ENCODE peak calls at places on chromosomes 1 and 21, in six cellular contexts. X, C, F, J, P and Z are unnamed samples.

GRCh38 chr1:235207202-235207565 is 46.1 kb upstream of the RBM34 start:
- DNase-seq in X (no peak), C (no peak), F (no peak), J (no peak), P (no peak), Z (peak)

GRCh38 chr1:27624467-27625233 is 10.3 kb downstream of the FGR start:
- DNase-seq in X (peak), C (no peak), F (no peak), J (no peak), P (no peak), Z (no peak)

GRCh38 chr1:97210302-97210701 is 488.7 kb downstream of the PTBP2 start:
- DNase-seq in X (no peak), C (no peak), F (peak), J (no peak), P (no peak), Z (no peak)

GRCh38 chr1:160637821-160638539 is 8.9 kb downstream of the SLAMF1 start:
- DNase-seq in X (peak), C (no peak), F (peak), J (no peak), P (no peak), Z (no peak)

GRCh38 chr21:33908760-33909159 is 6.8 kb downstream of the ATP5PO start:
- DNase-seq in X (no peak), C (no peak), F (no peak), J (no peak), P (no peak), Z (no peak)

GRCh38 chr21:43262427-43262826 is 93.6 kb downstream of the CRYAA start:
- DNase-seq in X (peak), C (peak), F (no peak), J (peak), P (no peak), Z (no peak)

GRCh38 chr1:230517326-230517725 is 91.2 kb upstream of the PGBD5 start:
- DNase-seq in X (no peak), C (no peak), F (no peak), J (no peak), P (no peak), Z (no peak)

GRCh38 chr21:36757246-36757645 is 58.3 kb downstream of the SIM2 start:
- DNase-seq in X (no peak), C (no peak), F (peak), J (no peak), P (no peak), Z (no peak)

GRCh38 chr1:7171574-7171973 is 386.3 kb downstream of the CAMTA1 start:
- DNase-seq in X (no peak), C (no peak), F (no peak), J (no peak), P (no peak), Z (no peak)

GRCh38 chr1:207088731-207089626 is at the start of gene C4BPB:
- DNase-seq in X (no peak), C (peak), F (no peak), J (no peak), P (no peak), Z (no peak)

GRCh38 chr1:230708631-230709580 is 5.0 kb downstream of the AGT start:
- DNase-seq in X (no peak), C (peak), F (no peak), J (peak), P (peak), Z (no peak)

GRCh38 chr1:40153073-40153770 is 8.0 kb upstream of the RLF start:
- DNase-seq in X (peak), C (no peak), F (peak), J (no peak), P (no peak), Z (peak)

GRCh38 chr1:45148209-45148608 is 58.2 kb downstream of the ZSWIM5 start:
- DNase-seq in X (no peak), C (no peak), F (peak), J (no peak), P (no peak), Z (no peak)

GRCh38 chr1:78677788-78678187 is 28.2 kb downstream of the IFI44 start:
- DNase-seq in X (no peak), C (no peak), F (no peak), J (no peak), P (no peak), Z (no peak)

GRCh38 chr1:36352910-36353878 is 29.7 kb upstream of the EVA1B start:
- DNase-seq in X (peak), C (no peak), F (peak), J (peak), P (no peak), Z (peak)

GRCh38 chr1:110291241-110292030 is 47.7 kb upstream of the RBM15 start:
- DNase-seq in X (no peak), C (no peak), F (no peak), J (no peak), P (no peak), Z (no peak)

GRCh38 chr1:161198877-161199431 is at the start of gene ADAMTS4:
- DNase-seq in X (peak), C (no peak), F (peak), J (peak), P (peak), Z (peak)

GRCh38 chr21:28587748-28588147 is 404.9 kb downstream of the LTN1 start:
- DNase-seq in X (no peak), C (no peak), F (no peak), J (no peak), P (no peak), Z (peak)

GRCh38 chr1:237405912-237406311 is 363.9 kb downstream of the RYR2 start:
- DNase-seq in X (no peak), C (no peak), F (no peak), J (no peak), P (no peak), Z (no peak)

GRCh38 chr1:151947140-151947539 is 37.8 kb upstream of the THEM4 start:
- DNase-seq in X (peak), C (no peak), F (no peak), J (no peak), P (no peak), Z (no peak)

GRCh38 chr1:22535399-22535798 is 27.9 kb upstream of the EPHA8 start:
- DNase-seq in X (no peak), C (no peak), F (no peak), J (peak), P (no peak), Z (no peak)

GRCh38 chr21:30337644-30338170 is at the start of gene KRTAP27-1:
- DNase-seq in X (no peak), C (no peak), F (no peak), J (no peak), P (no peak), Z (no peak)

GRCh38 chr1:229984992-229985985 is 81.7 kb upstream of the GALNT2 start:
- DNase-seq in X (no peak), C (no peak), F (no peak), J (no peak), P (no peak), Z (no peak)

GRCh38 chr1:63524166-63524565 is 841 bp downstream of the EFCAB7 start:
- DNase-seq in X (no peak), C (no peak), F (no peak), J (no peak), P (no peak), Z (no peak)

GRCh38 chr21:45286671-45287437 is 841 bp downstream of the POFUT2 start:
- DNase-seq in X (peak), C (peak), F (no peak), J (peak), P (no peak), Z (no peak)

GRCh38 chr1:9590945-9591668 is 2.4 kb downstream of the TMEM201 start:
- DNase-seq in X (no peak), C (no peak), F (no peak), J (peak), P (no peak), Z (no peak)

GRCh38 chr1:183272390-183272801 is 86.3 kb downstream of the LAMC2 start:
- DNase-seq in X (peak), C (no peak), F (peak), J (no peak), P (no peak), Z (peak)

GRCh38 chr1:185670187-185670627 is 64.0 kb upstream of the HMCN1 start:
- DNase-seq in X (peak), C (no peak), F (peak), J (no peak), P (no peak), Z (peak)

GRCh38 chr1:42913426-42914091 is 45.1 kb downstream of the SLC2A1 start:
- DNase-seq in X (peak), C (no peak), F (peak), J (no peak), P (no peak), Z (peak)

GRCh38 chr1:65164633-65165032 is 16.6 kb downstream of the AK4 start:
- DNase-seq in X (no peak), C (no peak), F (no peak), J (no peak), P (no peak), Z (no peak)

GRCh38 chr1:2604854-2605753 is 18.5 kb downstream of the PRXL2B start:
- DNase-seq in X (no peak), C (peak), F (no peak), J (peak), P (no peak), Z (no peak)

GRCh38 chr1:43902058-43902831 is 31.4 kb upstream of the ARTN start:
- DNase-seq in X (no peak), C (no peak), F (no peak), J (no peak), P (no peak), Z (no peak)

GRCh38 chr1:64186138-64186897 is 17.1 kb upstream of the UBE2U start:
- DNase-seq in X (no peak), C (no peak), F (no peak), J (no peak), P (peak), Z (no peak)

GRCh38 chr1:155940531-155940992 is 876 bp upstream of the RXFP4 start:
- DNase-seq in X (peak), C (no peak), F (peak), J (no peak), P (no peak), Z (peak)

GRCh38 chr1:9075023-9075422 is 5.6 kb upstream of the SLC2A5 start:
- DNase-seq in X (peak), C (no peak), F (no peak), J (no peak), P (no peak), Z (no peak)

GRCh38 chr1:183910780-183911179 is 105.9 kb downstream of the RGL1 start:
- DNase-seq in X (no peak), C (no peak), F (no peak), J (no peak), P (no peak), Z (no peak)

GRCh38 chr1:112849425-112849966 is 106.5 kb downstream of the SLC16A1 start:
- DNase-seq in X (peak), C (no peak), F (peak), J (no peak), P (peak), Z (peak)

GRCh38 chr1:44628962-44629756 is 45.1 kb downstream of the TMEM53 start:
- DNase-seq in X (no peak), C (no peak), F (peak), J (peak), P (no peak), Z (peak)

GRCh38 chr21:41622831-41623548 is 115.0 kb upstream of the TMPRSS2 start:
- DNase-seq in X (no peak), C (no peak), F (peak), J (no peak), P (no peak), Z (peak)

GRCh38 chr1:66527688-66528087 is 6.3 kb upstream of the SGIP1 start:
- DNase-seq in X (peak), C (no peak), F (peak), J (no peak), P (no peak), Z (peak)

DNA sequence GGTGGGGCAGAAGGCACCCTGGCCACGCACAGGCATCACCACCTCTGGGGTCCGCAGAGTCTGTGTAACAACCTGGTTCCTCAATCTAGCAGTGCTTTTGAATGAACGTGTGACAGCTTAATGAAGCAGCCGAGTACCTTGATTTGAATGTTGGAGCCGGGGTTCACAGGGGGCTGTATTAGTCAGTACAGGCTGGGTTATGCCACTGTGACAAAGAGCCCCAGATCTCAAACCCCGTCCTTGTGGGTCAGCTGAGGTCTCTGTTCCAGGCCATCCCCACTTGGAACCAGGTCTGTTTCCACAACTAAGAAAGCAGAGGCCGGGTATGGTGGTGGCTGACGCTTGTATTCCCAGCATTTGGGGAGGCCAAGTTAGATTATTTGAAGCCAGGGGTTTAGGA is 10.5 kb downstream of the TMEM240 start:
- DNase-seq in X (no peak), C (no peak), F (no peak), J (no peak), P (no peak), Z (no peak)
- H3K4me3 ChIP-seq in X (no peak), C (no peak), F (no peak), J (no peak), P (no peak), Z (no peak)

GRCh38 chr1:53590581-53591515 is 131.6 kb downstream of the DMRTB1 start:
- DNase-seq in X (no peak), C (no peak), F (peak), J (no peak), P (no peak), Z (no peak)
- TF ChIP-seq CTCF in X (no peak), C (no peak), F (no peak), J (no peak), P (no peak), Z (no peak)

DNA sequence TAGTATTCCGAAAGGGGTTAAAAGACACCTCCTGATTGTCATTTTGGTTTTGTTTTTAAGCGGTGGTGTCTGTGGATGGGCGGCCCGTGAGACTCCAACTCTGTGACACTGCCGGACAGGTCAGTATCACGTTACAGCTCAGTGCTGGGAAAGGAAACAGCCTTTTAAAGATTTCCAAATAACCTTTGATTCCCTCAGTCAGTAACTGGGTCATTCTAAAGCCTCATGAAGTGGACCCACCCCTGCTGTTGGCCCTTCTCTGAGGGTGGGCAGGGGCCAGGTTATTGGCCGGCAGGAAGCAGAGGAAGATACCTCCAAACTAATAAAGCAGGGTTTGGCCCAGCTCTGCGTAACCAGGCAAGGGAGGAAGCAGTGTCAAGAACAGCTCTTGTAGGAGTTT is 2.3 kb downstream of the RHOU start:
- DNase-seq in X (no peak), C (no peak), F (peak), J (no peak), P (no peak), Z (no peak)
- H3K4me3 ChIP-seq in X (no peak), C (peak), F (peak), J (peak), P (no peak), Z (no peak)

DNA sequence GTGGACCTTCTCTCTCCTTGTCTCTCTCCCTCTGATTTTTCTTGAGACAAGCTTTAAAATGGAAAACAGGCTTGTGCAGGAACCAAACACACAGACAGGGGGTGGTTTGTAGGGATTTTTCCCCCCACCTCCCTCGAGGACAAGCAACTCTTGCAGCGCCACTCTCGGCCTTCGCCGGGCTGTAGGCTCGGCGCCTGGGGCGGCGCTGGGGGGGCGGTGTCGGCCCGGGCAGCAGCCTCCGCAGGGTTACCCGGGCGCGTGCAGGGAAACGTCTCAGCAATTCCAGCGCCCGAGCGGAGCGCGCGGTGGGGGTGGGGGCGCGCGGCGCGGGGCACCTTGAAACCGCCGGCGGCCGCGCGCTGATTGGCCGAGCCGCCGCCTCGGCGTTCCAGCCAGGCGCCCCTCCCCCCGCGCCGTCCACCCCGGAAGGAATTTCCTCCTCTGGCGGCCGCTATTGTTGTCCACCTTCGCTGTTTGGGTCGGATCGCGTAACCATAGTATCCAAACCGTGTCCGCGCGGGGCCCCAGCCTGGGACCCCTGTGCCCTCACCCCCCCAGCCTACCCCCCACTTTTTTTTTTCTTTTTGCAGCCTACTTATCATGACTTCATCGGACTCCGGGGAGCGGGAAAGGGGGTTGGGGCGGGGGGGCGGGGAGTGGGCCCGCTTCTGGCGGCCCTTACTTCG is 59.8 kb upstream of the ACOT11 start:
- DNase-seq in X (peak), C (peak), F (peak), J (peak), P (peak), Z (peak)
- TF ChIP-seq CTCF in X (peak), C (no peak), F (no peak), J (peak), P (no peak), Z (peak)

DNA sequence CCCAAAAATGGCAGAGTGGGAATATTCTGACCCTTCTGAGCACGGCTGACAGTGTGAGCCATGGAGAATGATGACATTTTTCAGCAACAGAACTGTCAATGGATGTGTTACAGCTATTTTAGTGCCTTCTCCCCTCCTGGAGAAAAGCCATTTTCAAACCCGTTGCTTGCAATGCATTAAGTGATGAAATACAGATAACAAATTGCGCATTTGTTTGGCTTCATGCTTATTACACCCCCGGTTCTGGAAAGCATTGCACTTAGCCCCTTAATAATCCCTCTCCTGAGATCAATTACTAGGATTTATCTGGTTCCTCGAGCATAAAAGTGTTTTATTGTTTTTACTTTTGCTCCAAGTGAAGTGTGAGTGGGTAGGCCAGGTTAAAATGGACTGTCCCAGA is 37.6 kb upstream of the HHAT start:
- DNase-seq in X (no peak), C (no peak), F (no peak), J (no peak), P (no peak), Z (no peak)
- H3K4me3 ChIP-seq in X (no peak), C (no peak), F (no peak), J (no peak), P (no peak), Z (no peak)

GRCh38 chr1:68565923-68566322 is 69.0 kb upstream of the DEPDC1 start:
- DNase-seq in X (no peak), C (no peak), F (no peak), J (no peak), P (no peak), Z (no peak)

GRCh38 chr1:68571499-68571898 is 74.6 kb upstream of the DEPDC1 start:
- DNase-seq in X (peak), C (no peak), F (peak), J (no peak), P (no peak), Z (no peak)

DNA sequence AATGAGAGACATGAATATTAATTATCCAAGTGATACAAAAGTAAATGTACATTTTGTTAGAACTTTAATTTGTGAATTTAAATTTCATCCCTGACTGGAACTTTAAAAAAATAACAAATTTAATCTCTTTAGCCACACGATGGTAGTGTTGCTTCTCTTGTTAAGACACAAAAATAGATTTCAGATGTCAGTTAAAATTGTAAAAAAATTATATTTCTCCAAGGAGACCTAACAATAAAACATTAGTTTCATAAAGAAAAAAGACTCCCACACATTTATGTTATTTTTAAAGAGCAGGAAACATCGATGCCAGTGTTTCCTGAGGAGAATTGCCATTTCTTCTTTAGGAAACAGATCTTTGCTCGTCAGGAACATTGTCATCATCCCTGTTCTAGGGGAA is 74.0 kb upstream of the DEPDC1 start:
- DNase-seq in X (peak), C (no peak), F (peak), J (no peak), P (no peak), Z (no peak)
- TF ChIP-seq CTCF in X (no peak), C (no peak), F (no peak), J (no peak), P (no peak), Z (no peak)

DNA sequence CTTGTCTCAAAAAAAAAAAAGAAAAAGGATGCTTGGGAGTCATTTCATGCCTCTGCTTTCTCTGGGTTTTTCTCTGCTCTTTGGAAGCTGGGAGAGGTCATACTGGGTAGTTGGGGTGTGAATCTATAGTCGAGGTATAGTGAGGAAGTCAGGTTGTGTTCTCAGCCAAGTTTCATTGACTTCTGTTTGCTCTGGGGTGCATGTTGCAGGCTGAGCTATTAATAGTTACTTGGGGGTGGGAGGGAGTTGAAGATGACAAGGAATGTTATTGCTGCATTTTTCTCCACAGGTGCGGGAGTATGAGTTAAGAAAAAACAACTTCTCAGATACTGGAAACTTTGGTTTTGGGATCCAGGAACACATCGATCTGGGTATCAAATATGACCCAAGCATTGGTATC is 2.8 kb downstream of the RPL11 start:
- DNase-seq in X (no peak), C (no peak), F (no peak), J (no peak), P (no peak), Z (no peak)
- H3K4me3 ChIP-seq in X (no peak), C (no peak), F (no peak), J (peak), P (no peak), Z (no peak)